ENCODE peak calls at places on chromosomes 6 and 20, in four cellular contexts. N is cardiac fibroblast, S is lower lobe of right lung, G is AG04449. W is an unnamed sample.

GRCh38 chr6:151289399-151290007 is 49.7 kb downstream of the AKAP12 start:
- DNase-seq in N (peak; percentile 64), S (no peak), G (no peak), W (no peak)

GRCh38 chr20:63292904-63293303 is at the start of gene COL20A1:
- DNase-seq in N (no peak), S (no peak), G (no peak), W (no peak)

GRCh38 chr6:32607263-32607987 is 17.8 kb upstream of the HLA-DRB1 start:
- DNase-seq in N (no peak), S (peak; percentile 48), G (no peak), W (no peak)

GRCh38 chr20:62066339-62066982 is 780 bp upstream of the TAF4 start:
- DNase-seq in N (peak; percentile 35), S (peak; percentile 73), G (no peak), W (peak; percentile 24)

GRCh38 chr6:111668410-111668809 is 62.7 kb upstream of the TRAF3IP2 start:
- DNase-seq in N (no peak), S (no peak), G (no peak), W (no peak)

GRCh38 chr20:48530957-48531356 is 296.8 kb downstream of the PREX1 start:
- DNase-seq in N (no peak), S (no peak), G (no peak), W (no peak)

GRCh38 chr6:29483186-29483585 is 4.6 kb downstream of the MAS1L start:
- DNase-seq in N (no peak), S (no peak), G (no peak), W (no peak)

GRCh38 chr6:52697903-52698302 is 27.0 kb downstream of the TMEM14A start:
- DNase-seq in N (peak; percentile 40), S (no peak), G (no peak), W (no peak)

GRCh38 chr6:26743157-26743821 is 83.7 kb upstream of the ZNF322 start:
- DNase-seq in N (peak; percentile 51), S (no peak), G (peak; percentile 52), W (no peak)

GRCh38 chr6:36885461-36886401 is at the start of gene C6orf89:
- DNase-seq in N (peak; percentile 98), S (peak; percentile 99), G (peak; percentile 77), W (peak; percentile 95)

GRCh38 chr6:86744048-86744447 is 193.3 kb upstream of the HTR1E start:
- DNase-seq in N (no peak), S (no peak), G (no peak), W (no peak)

GRCh38 chr6:82185948-82186347 is 61.6 kb downstream of the IBTK start:
- DNase-seq in N (peak; percentile 44), S (no peak), G (no peak), W (no peak)

GRCh38 chr6:42507901-42508300 is 55.9 kb upstream of the UBR2 start:
- DNase-seq in N (no peak), S (no peak), G (peak; percentile 26), W (no peak)

GRCh38 chr20:36768768-36769430 is 4.7 kb downstream of the DSN1 start:
- DNase-seq in N (peak; percentile 40), S (no peak), G (peak; percentile 12), W (no peak)

GRCh38 chr20:20864346-20865096 is 152.1 kb upstream of the RALGAPA2 start:
- DNase-seq in N (peak; percentile 3), S (no peak), G (no peak), W (no peak)

GRCh38 chr6:32583527-32583898 is 6.1 kb downstream of the HLA-DRB1 start:
- DNase-seq in N (no peak), S (no peak), G (no peak), W (no peak)

GRCh38 chr6:16228709-16229665 is 9.4 kb upstream of the GMPR start:
- DNase-seq in N (peak; percentile 32), S (no peak), G (no peak), W (no peak)

GRCh38 chr20:47503685-47504084 is 2.0 kb downstream of the NCOA3 start:
- DNase-seq in N (no peak), S (no peak), G (no peak), W (no peak)

GRCh38 chr6:79868098-79868722 is 79.1 kb downstream of the ELOVL4 start:
- DNase-seq in N (peak; percentile 81), S (no peak), G (no peak), W (peak; percentile 29)

GRCh38 chr6:158610319-158610968 is 34.1 kb downstream of the DYNLT1 start:
- DNase-seq in N (no peak), S (no peak), G (no peak), W (no peak)

GRCh38 chr6:134195985-134196384 is 121.9 kb downstream of the SGK1 start:
- DNase-seq in N (no peak), S (no peak), G (no peak), W (no peak)

DNA sequence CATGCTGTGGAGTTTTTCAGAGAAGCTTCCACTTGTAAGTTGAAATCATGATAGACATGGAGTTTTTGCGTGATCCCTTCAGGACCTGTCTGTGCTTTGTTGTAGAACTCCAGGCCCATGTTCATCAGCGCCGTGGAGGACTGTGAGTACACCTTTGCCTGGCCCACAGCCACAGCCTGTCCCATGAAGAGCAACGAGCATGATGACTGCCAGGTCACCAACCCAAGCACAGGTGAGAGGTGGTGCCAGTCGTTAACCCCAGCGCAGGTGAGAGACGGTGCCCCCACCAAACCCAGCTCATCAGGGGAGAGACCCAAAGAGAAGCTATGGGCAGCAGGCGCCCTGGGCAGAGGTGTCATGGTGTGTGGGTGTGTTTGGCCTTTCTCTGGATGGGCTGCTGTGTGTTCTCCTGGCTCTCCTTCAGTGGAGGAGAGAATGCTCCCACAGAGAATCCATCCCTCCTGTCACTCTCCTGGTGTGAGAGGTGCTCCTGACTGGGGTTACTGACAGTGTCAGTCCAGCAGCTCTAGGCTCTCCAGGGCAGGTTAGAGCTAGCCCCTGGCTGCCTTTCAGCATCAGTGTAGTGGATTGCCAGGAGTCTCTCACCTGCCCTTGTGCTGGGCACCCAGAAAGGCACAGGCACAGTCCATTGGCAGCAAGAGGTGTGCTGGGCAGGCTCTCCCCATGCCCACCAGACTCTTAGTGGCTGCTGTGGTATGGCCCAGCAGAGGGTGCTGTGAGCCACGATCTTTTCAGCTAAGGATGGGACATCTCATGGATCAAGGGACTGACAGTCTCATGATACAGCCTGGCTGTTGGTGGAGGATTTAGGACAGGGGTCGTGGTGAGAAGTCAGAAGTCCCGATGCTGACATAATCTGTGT is 49.6 kb upstream of the SLC22A1 start:
- DNase-seq in N (peak; percentile 11), S (no peak), G (no peak), W (no peak)
- TF ChIP-seq CTCF in N (peak; percentile 28), S (no peak), G (no peak), W (no peak)

GRCh38 chr20:59207742-59208357 is 44.2 kb downstream of the ZNF831 start:
- DNase-seq in N (peak; percentile 4), S (peak; percentile 75), G (no peak), W (peak; percentile 71)
- TF ChIP-seq CTCF in N (peak; percentile 12), S (peak; percentile 62), G (peak; percentile 9), W (peak; percentile 93)

GRCh38 chr6:93727447-93727846 is 308.1 kb upstream of the EPHA7 start:
- DNase-seq in N (no peak), S (no peak), G (no peak), W (no peak)

GRCh38 chr6:93721386-93722048 is 302.2 kb upstream of the EPHA7 start:
- DNase-seq in N (peak; percentile 51), S (no peak), G (no peak), W (no peak)
- TF ChIP-seq CTCF in N (peak; percentile 71), S (no peak), G (peak; percentile 9), W (no peak)

GRCh38 chr20:42218566-42218965 is 600.4 kb upstream of the CHD6 start:
- DNase-seq in N (no peak), S (no peak), G (no peak), W (no peak)
- TF ChIP-seq CTCF in N (no peak), S (no peak), G (no peak), W (no peak)

GRCh38 chr6:148533309-148534107 is 190.9 kb downstream of the SASH1 start:
- DNase-seq in N (no peak), S (no peak), G (no peak), W (no peak)
- TF ChIP-seq CTCF in N (no peak), S (no peak), G (no peak), W (no peak)

GRCh38 chr20:44326391-44327159 is 10.3 kb upstream of the R3HDML start:
- DNase-seq in N (no peak), S (no peak), G (no peak), W (no peak)
- TF ChIP-seq CTCF in N (no peak), S (no peak), G (no peak), W (no peak)

DNA sequence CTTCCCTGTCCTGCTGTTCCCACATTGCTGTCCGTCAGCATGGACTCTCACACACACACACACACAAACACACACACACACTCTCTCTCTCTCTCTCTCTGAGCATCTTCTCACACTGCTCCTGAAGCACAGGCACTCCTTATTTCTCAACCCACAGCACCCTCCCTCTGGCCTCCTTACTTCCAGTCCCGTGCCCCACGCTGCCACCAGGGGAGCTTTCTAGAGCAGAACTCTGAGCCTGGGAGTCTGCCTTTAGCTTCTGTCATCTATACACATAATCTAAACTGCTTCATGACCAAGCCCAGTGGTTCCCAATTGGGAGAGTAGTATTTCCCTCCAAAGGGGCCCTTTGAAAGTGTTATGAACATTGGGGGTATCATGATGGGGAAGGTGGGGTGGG is 29.1 kb downstream of the HECA start:
- DNase-seq in N (peak; percentile 14), S (no peak), G (no peak), W (peak; percentile 29)
- TF ChIP-seq CTCF in N (no peak), S (no peak), G (no peak), W (no peak)

GRCh38 chr6:39902786-39903465 is 31.3 kb downstream of the MOCS1 start:
- DNase-seq in N (no peak), S (no peak), G (no peak), W (no peak)
- TF ChIP-seq CTCF in N (peak; percentile 1), S (no peak), G (no peak), W (no peak)

GRCh38 chr6:73798592-73798991 is 102.6 kb downstream of the CD109 start:
- DNase-seq in N (peak; percentile 83), S (no peak), G (peak; percentile 89), W (no peak)
- TF ChIP-seq CTCF in N (peak; percentile 67), S (no peak), G (peak; percentile 52), W (no peak)

W was measured in CD8-positive, alpha-beta T cell.